ENCODE peak calls at places on chromosomes 16 and 17, in eight cellular contexts. Z is Peyer's patch, G is lung, Y is pancreas, X is PC-3, T is foreskin keratinocyte, R is endodermal cell, B is thoracic aorta. A is an unnamed sample.

GRCh38 chr17:1047177-1047885 is 50.4 kb downstream of the TIMM22 start:
- DNase-seq in Y (no peak), B (peak), Z (no peak), R (peak), T (no peak), X (no peak), G (no peak), A (no peak)

GRCh38 chr17:77865716-77866115 is 92.8 kb upstream of the TNRC6C start:
- DNase-seq in X (no peak), G (no peak), Z (no peak), R (no peak), Y (no peak), B (no peak), T (no peak), A (no peak)

GRCh38 chr17:77155125-77155524 is 14.4 kb downstream of the SEC14L1 start:
- DNase-seq in X (no peak), B (no peak), R (no peak), Y (no peak), T (no peak), G (no peak), Z (no peak), A (no peak)

GRCh38 chr17:72977768-72978417 is 114.6 kb downstream of the SLC39A11 start:
- DNase-seq in B (no peak), Y (peak), X (peak), R (no peak), G (no peak), T (no peak), Z (no peak), A (no peak)

GRCh38 chr16:23145608-23146007 is 3.6 kb downstream of the USP31 start:
- DNase-seq in Y (no peak), R (no peak), X (peak), T (peak), Z (no peak), G (no peak), B (no peak), A (peak)

GRCh38 chr17:61314368-61315078 is 85.1 kb upstream of the TBX2 start:
- DNase-seq in X (no peak), Y (no peak), G (peak), B (peak), T (peak), Z (no peak), R (peak), A (peak)

GRCh38 chr16:19555938-19556778 is 655 bp downstream of the VPS35L start:
- DNase-seq in Y (peak), R (peak), B (no peak), G (no peak), T (peak), X (peak), Z (no peak), A (no peak)

GRCh38 chr17:59332890-59333377 is 1.5 kb downstream of the YPEL2 start:
- DNase-seq in Z (peak), X (peak), R (no peak), B (no peak), G (peak), Y (no peak), T (peak), A (no peak)

GRCh38 chr16:54282923-54283734 is 3.5 kb downstream of the IRX3 start:
- DNase-seq in G (no peak), B (no peak), Y (no peak), Z (peak), R (peak), T (no peak), X (no peak), A (no peak)

GRCh38 chr17:36778458-36778857 is 158.8 kb upstream of the LHX1 start:
- DNase-seq in Z (no peak), G (no peak), B (no peak), X (no peak), Y (no peak), T (no peak), R (no peak), A (no peak)

GRCh38 chr17:77185137-77185536 is 44.4 kb downstream of the SEC14L1 start:
- DNase-seq in B (no peak), T (no peak), X (peak), Z (no peak), G (no peak), R (no peak), Y (no peak), A (no peak)

GRCh38 chr16:2799205-2799851 is 1.1 kb downstream of the PRSS41 start:
- DNase-seq in G (no peak), T (no peak), Z (no peak), R (peak), X (no peak), B (no peak), Y (no peak), A (no peak)

GRCh38 chr16:58418601-58419000 is 26.3 kb downstream of the GINS3 start:
- DNase-seq in R (peak), T (no peak), G (no peak), Z (no peak), X (peak), Y (no peak), B (no peak), A (no peak)

GRCh38 chr17:48060249-48060648 is 12.1 kb downstream of the NFE2L1 start:
- DNase-seq in G (no peak), R (no peak), T (no peak), X (no peak), Z (no peak), Y (no peak), B (no peak), A (no peak)

GRCh38 chr16:85149776-85150175 is 37.5 kb upstream of the CIBAR2 start:
- DNase-seq in R (no peak), G (no peak), X (no peak), T (no peak), B (no peak), Y (peak), Z (no peak), A (no peak)

GRCh38 chr17:59620518-59621259 is 994 bp downstream of the CLTC start:
- DNase-seq in G (peak), R (peak), Y (peak), T (peak), X (peak), Z (peak), B (no peak), A (peak)

GRCh38 chr17:1413281-1413791 is 13.3 kb upstream of the YWHAE start:
- DNase-seq in Z (peak), G (peak), R (no peak), T (peak), Y (peak), X (peak), B (peak), A (peak)

GRCh38 chr16:55643161-55643970 is 12.4 kb upstream of the SLC6A2 start:
- DNase-seq in B (no peak), Z (no peak), X (no peak), G (no peak), Y (no peak), R (peak), T (no peak), A (no peak)

GRCh38 chr17:72249441-72249840 is 128.6 kb downstream of the SOX9 start:
- DNase-seq in Y (peak), R (no peak), B (no peak), G (no peak), Z (peak), T (peak), X (no peak), A (peak)

GRCh38 chr17:3788200-3788599 is 12.8 kb downstream of the ITGAE start:
- DNase-seq in G (no peak), B (no peak), R (no peak), Z (peak), Y (no peak), T (no peak), X (no peak), A (no peak)

GRCh38 chr17:38329284-38329683 is 14.5 kb downstream of the GPR179 start:
- DNase-seq in T (no peak), Z (no peak), X (no peak), G (no peak), R (no peak), B (no peak), Y (no peak), A (no peak)

GRCh38 chr17:39801055-39801454 is 63.1 kb downstream of the IKZF3 start:
- DNase-seq in Y (no peak), X (no peak), B (no peak), G (no peak), Z (no peak), R (no peak), T (no peak), A (no peak)

GRCh38 chr16:9557713-9558112 is 466.3 kb downstream of the HAPSTR1 start:
- DNase-seq in G (no peak), Y (no peak), T (no peak), Z (no peak), R (no peak), X (no peak), B (no peak), A (no peak)

GRCh38 chr17:2709173-2709661 is 2.3 kb downstream of the CLUH start:
- DNase-seq in B (no peak), X (peak), Y (peak), R (peak), G (peak), T (peak), Z (peak), A (peak)

GRCh38 chr16:67208525-67208896 is 9.6 kb downstream of the ELMO3 start:
- DNase-seq in R (no peak), Z (no peak), B (no peak), T (no peak), G (no peak), X (no peak), Y (no peak), A (no peak)

GRCh38 chr17:58415371-58416055 is 1.8 kb downstream of the RNF43 start:
- DNase-seq in B (no peak), Y (peak), X (peak), Z (peak), T (peak), G (peak), R (peak), A (no peak)

GRCh38 chr17:79217473-79218135 is 143.0 kb downstream of the ENGASE start:
- DNase-seq in T (no peak), R (no peak), Y (no peak), X (no peak), B (no peak), Z (no peak), G (no peak), A (no peak)

GRCh38 chr17:77935121-77935571 is 23.4 kb upstream of the TNRC6C start:
- DNase-seq in G (no peak), R (peak), B (no peak), T (no peak), Z (no peak), X (no peak), Y (no peak), A (no peak)

DNA sequence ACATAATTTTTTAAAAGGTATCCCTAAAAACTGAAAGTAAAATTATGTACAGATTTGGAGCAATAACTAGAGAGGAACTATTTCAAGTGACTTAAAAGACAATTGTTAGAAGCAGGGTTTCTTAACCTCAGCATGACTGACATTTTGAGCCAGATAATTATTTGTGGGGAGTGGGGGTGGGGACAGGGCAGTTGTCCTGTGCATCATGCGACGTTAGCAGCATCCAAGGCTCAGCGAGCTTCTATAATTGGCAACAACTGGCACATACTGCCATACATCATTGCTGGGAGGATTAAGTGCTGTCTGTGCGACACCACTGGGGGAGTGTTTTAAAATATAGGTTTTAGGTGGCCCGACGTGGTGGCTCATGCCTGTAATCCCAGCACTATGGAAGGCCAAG is 27.1 kb downstream of the GABARAPL2 start:
- DNase-seq in Z (no peak), B (no peak), Y (no peak), X (no peak), T (no peak), R (no peak), G (no peak), A (no peak)
- H3K27ac ChIP-seq in Z (no peak), B (no peak), Y (no peak), X (no peak), T (no peak), R (no peak), G (no peak), A (no peak)

DNA sequence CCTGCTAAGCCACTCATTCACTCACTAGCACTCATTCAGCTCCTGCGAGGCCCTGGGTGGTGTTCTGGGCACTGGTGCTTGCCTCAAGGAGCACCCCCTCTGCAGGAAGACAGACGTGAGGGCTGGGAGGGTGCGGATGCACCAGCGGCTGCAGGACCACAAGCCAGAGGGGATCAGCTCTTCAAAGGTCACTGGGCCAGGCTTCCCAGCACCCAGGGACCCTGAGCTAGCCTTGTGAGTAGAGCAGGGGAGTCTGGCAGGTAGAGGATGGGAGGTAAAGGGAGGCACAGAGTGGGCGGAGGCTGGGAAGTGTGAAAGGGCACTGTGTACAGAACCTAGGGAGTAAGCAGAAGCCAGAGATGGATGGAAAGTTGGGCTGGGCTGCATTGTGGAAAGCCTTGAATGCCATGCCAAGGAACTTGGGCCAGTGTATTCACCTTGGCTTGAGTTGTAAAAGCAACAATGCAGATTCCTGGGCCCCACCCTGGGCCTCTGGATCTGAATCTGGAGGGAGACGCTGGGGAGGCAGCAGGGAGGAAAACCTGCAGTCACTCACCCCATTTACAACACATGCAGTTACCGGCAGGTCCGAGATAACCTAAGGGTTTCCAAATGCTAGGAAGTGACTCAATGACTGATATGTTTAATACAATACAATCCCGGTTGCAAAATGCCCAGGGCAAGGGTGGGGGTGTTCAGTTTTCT is 1.7 kb downstream of the IL4R start:
- DNase-seq in B (peak), X (peak), R (peak), Z (peak), Y (peak), T (peak), G (peak), A (peak)
- TF ChIP-seq CTCF in B (no peak), X (no peak), R (peak), Z (no peak), Y (no peak), T (peak), G (no peak), A (no peak)

GRCh38 chr17:75034236-75034908 is 12.4 kb downstream of the ATP5PD start:
- DNase-seq in R (peak), T (peak), Y (peak), X (peak), Z (peak), B (peak), G (peak), A (peak)

GRCh38 chr17:75032896-75033294 is 13.9 kb downstream of the ATP5PD start:
- DNase-seq in R (peak), Y (no peak), B (no peak), G (no peak), X (peak), T (no peak), Z (no peak), A (no peak)

GRCh38 chr17:75033346-75034235 is 13.2 kb downstream of the ATP5PD start:
- DNase-seq in Y (peak), Z (peak), X (peak), B (peak), G (peak), R (peak), T (peak), A (peak)

GRCh38 chr17:75039238-75039637 is 7.5 kb downstream of the ATP5PD start:
- DNase-seq in R (no peak), Z (no peak), Y (no peak), X (no peak), B (no peak), T (no peak), G (no peak), A (no peak)

GRCh38 chr17:75036643-75037268 is 10.0 kb downstream of the ATP5PD start:
- DNase-seq in T (peak), B (peak), G (peak), Y (peak), R (peak), Z (peak), X (peak), A (peak)
- H3K27ac ChIP-seq in T (peak), B (no peak), G (no peak), Y (peak), R (peak), Z (peak), X (peak), A (peak)

GRCh38 chr17:28743243-28744103 is at the start of gene TRAF4:
- DNase-seq in Z (peak), G (peak), Y (peak), T (peak), B (no peak), X (peak), R (peak), A (peak)
- TF ChIP-seq CTCF in Z (peak), G (no peak), Y (no peak), T (peak), B (no peak), X (no peak), R (peak), A (peak)

GRCh38 chr17:21201302-21201602 is 12.7 kb downstream of the TMEM11 start:
- DNase-seq in G (no peak), T (peak), B (no peak), X (peak), Z (no peak), R (no peak), Y (no peak), A (no peak)

GRCh38 chr17:21198411-21198810 is 15.6 kb downstream of the TMEM11 start:
- DNase-seq in R (no peak), Z (no peak), B (no peak), G (no peak), T (no peak), Y (no peak), X (no peak), A (no peak)

GRCh38 chr17:21199856-21200255 is 14.1 kb downstream of the TMEM11 start:
- DNase-seq in Z (no peak), R (peak), T (no peak), Y (no peak), B (no peak), G (no peak), X (no peak), A (no peak)

GRCh38 chr17:21200590-21201301 is 13.2 kb downstream of the TMEM11 start:
- DNase-seq in B (no peak), T (peak), Y (no peak), R (peak), G (no peak), Z (no peak), X (no peak), A (no peak)

GRCh38 chr17:21199311-21199710 is 14.7 kb downstream of the TMEM11 start:
- DNase-seq in Z (no peak), Y (no peak), G (no peak), X (peak), B (no peak), T (peak), R (peak), A (no peak)
- H3K27ac ChIP-seq in Z (no peak), Y (no peak), G (no peak), X (no peak), B (no peak), T (no peak), R (peak), A (no peak)

GRCh38 chr17:45382982-45383381 is 49.7 kb downstream of the ARHGAP27 start:
- DNase-seq in R (no peak), Z (no peak), X (no peak), T (no peak), G (no peak), Y (no peak), B (no peak), A (no peak)

GRCh38 chr17:45386180-45386579 is 46.5 kb downstream of the ARHGAP27 start:
- DNase-seq in Y (no peak), G (no peak), T (no peak), X (no peak), Z (no peak), R (no peak), B (no peak), A (no peak)

GRCh38 chr17:45385331-45385997 is 47.2 kb downstream of the ARHGAP27 start:
- DNase-seq in B (no peak), G (peak), Z (peak), Y (peak), T (peak), X (peak), R (peak), A (peak)

GRCh38 chr17:45384047-45384799 is 48.4 kb downstream of the ARHGAP27 start:
- DNase-seq in T (no peak), G (no peak), B (no peak), R (no peak), Z (no peak), Y (no peak), X (peak), A (no peak)

DNA sequence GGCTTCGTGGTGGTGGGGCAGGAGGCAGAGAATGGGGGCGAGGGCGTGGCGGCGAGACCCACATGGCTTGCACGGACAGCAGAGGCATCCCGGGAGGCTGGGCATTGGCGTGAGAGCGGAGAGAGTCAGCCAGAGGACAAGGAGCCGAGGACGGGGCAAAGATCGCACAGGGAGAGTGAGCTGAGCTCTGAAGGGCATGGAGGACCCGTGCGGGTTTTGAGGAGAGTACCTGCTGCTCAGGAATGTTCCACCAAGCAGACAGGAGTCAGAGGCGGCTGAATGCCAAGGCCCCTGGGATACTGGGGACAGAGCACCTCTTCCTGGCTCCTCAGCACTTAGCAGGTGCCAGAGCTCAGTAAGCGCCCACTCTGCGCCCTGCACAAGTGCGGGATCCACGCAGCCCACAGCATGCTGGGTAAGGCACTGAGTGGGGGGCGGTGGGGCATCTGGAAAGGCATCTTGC is 47.8 kb downstream of the ARHGAP27 start:
- DNase-seq in Z (peak), R (peak), Y (peak), B (no peak), X (no peak), T (no peak), G (no peak), A (no peak)
- TF ChIP-seq CTCF in Z (no peak), R (no peak), Y (no peak), B (no peak), X (no peak), T (no peak), G (no peak), A (no peak)

DNA sequence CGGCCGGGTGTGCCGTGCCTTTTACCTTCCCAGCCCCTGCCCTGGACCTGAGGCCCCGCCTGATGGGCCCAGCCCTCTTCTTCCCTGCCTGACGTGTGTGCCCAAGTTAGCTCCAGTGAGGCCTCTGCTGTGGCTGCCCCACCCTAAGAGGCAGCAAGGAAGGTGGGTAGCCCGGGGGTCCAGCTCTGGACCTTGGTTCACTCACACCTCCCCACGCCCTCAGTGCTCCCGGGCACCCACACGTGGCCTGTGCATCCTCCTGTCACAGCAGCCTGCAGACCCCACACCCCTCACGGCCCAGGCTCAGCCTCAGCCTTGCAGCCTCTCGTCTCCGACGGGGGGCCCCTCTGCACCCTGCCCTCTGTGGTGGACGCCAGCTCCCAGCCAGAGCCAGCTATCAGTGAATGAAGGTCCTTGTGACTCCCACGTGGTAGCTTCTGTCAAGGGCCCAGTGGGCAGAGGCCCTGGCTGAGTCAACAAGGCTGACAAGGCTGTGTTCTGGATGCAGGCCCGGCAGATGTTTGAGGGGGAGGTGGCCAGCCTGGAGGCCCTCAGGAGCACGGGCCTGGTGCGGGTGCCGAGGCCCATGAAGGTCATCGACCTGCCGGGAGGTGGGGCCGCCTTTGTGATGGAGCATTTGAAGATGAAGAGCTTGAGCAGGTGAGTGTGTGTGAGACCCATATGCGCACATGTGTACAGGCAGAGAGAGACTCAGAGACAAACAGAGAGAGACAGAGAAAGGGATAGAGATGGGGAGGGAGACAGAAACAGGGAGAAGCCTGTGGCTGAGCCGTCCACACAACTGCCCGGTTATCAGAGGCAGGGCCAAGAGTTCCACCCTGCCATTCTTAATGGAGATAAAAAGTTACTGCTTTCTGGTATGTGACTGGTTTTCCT is 2.8 kb downstream of the FN3K start:
- DNase-seq in Y (peak), G (peak), Z (no peak), T (no peak), R (peak), X (no peak), B (no peak), A (no peak)
- H3K27ac ChIP-seq in Y (no peak), G (peak), Z (no peak), T (no peak), R (no peak), X (no peak), B (no peak), A (peak)

A was measured in RWPE1.